ENCODE peak calls at places on chromosome 12, in four cellular contexts. E, X, T and I are unnamed samples.
A peak's percentile ranks its signal among the peaks of the same experiment; 100 is the strongest.

GRCh38 chr12:2291182-2291832 is 238.5 kb downstream of the CACNA1C start:
- DNase-seq in X (peak; percentile 7), T (peak; percentile 44), E (peak; percentile 80), I (peak; percentile 35)

GRCh38 chr12:95248604-95249355 is 31.2 kb downstream of the VEZT start:
- DNase-seq in T (no peak), X (no peak), E (no peak), I (no peak)

GRCh38 chr12:116427200-116427932 is 131.8 kb upstream of the MAP1LC3B2 start:
- DNase-seq in E (no peak), X (no peak), T (no peak), I (no peak)

GRCh38 chr12:7907009-7907408 is 29.0 kb downstream of the SLC2A3 start:
- DNase-seq in T (peak; percentile 23), X (no peak), E (peak; percentile 23), I (no peak)

GRCh38 chr12:80698847-80699542 is 8.4 kb upstream of the MYF6 start:
- DNase-seq in E (no peak), X (no peak), T (no peak), I (no peak)

GRCh38 chr12:89703768-89704167 is 4.9 kb downstream of the ATP2B1 start:
- DNase-seq in E (no peak), X (no peak), T (no peak), I (no peak)

GRCh38 chr12:116918464-116918863 is 7.7 kb downstream of the FBXW8 start:
- DNase-seq in X (no peak), T (no peak), E (no peak), I (no peak)

GRCh38 chr12:32302218-32302826 is 97.0 kb upstream of the FGD4 start:
- DNase-seq in X (no peak), E (peak; percentile 75), T (peak; percentile 12), I (peak; percentile 81)